ENCODE peak calls at places on chromosomes 5 and 9, in ten cellular contexts. G, B, J, Y, L, C, V, A, N and P are unnamed samples.

GRCh38 chr5:36570268-36570667 is 36.1 kb upstream of the SLC1A3 start:
- DNase-seq in G (no peak), B (no peak), J (no peak), Y (no peak), L (no peak), C (no peak), V (no peak), A (no peak), N (peak; percentile 80), P (no peak)

GRCh38 chr5:81751836-81752643 is 1.1 kb upstream of the SSBP2 start:
- DNase-seq in G (no peak), B (no peak), J (peak; percentile 19), Y (no peak), L (no peak), C (no peak), V (peak; percentile 34), A (no peak), N (peak; percentile 21), P (no peak)

GRCh38 chr5:95669540-95669939 is 13.3 kb downstream of the SPATA9 start:
- DNase-seq in G (no peak), B (peak; percentile 87), J (no peak), Y (peak; percentile 57), L (no peak), C (no peak), V (peak; percentile 7), A (no peak), N (peak; percentile 95), P (no peak)

GRCh38 chr9:120654278-120654677 is 60.0 kb downstream of the MEGF9 start:
- DNase-seq in G (no peak), B (no peak), J (no peak), Y (no peak), L (no peak), C (no peak), V (no peak), A (no peak), N (no peak), P (no peak)

GRCh38 chr5:177303925-177304391 is 359 bp downstream of the PRELID1 start:
- DNase-seq in G (no peak), B (no peak), J (no peak), Y (no peak), L (no peak), C (no peak), V (no peak), A (no peak), N (peak; percentile 9), P (no peak)

GRCh38 chr5:1125030-1125357 is 13.1 kb upstream of the SLC12A7 start:
- DNase-seq in G (no peak), B (peak; percentile 81), J (peak; percentile 64), Y (peak; percentile 78), L (no peak), C (no peak), V (no peak), A (no peak), N (peak; percentile 71), P (no peak)

GRCh38 chr5:166750376-166750775 is 1541.1 kb upstream of the WWC1 start:
- DNase-seq in G (no peak), B (no peak), J (no peak), Y (no peak), L (no peak), C (no peak), V (no peak), A (no peak), N (no peak), P (no peak)

GRCh38 chr9:2808105-2808504 is 35.8 kb downstream of the PUM3 start:
- DNase-seq in G (no peak), B (no peak), J (no peak), Y (no peak), L (no peak), C (no peak), V (no peak), A (no peak), N (no peak), P (no peak)

GRCh38 chr9:92722386-92723298 is 42.0 kb downstream of the BICD2 start:
- DNase-seq in G (peak; percentile 14), B (peak; percentile 53), J (no peak), Y (no peak), L (no peak), C (no peak), V (no peak), A (no peak), N (no peak), P (no peak)

GRCh38 chr5:83925952-83926351 is 205.3 kb upstream of the HAPLN1 start:
- DNase-seq in G (no peak), B (no peak), J (peak; percentile 51), Y (no peak), L (no peak), C (no peak), V (no peak), A (no peak), N (peak; percentile 30), P (no peak)

GRCh38 chr9:92947268-92948031 is at the start of gene FGD3:
- DNase-seq in G (no peak), B (no peak), J (peak; percentile 52), Y (peak; percentile 44), L (peak; percentile 53), C (no peak), V (no peak), A (no peak), N (no peak), P (peak; percentile 72)

GRCh38 chr9:90774682-90775081 is 26.9 kb upstream of the SYK start:
- DNase-seq in G (peak; percentile 77), B (no peak), J (no peak), Y (no peak), L (no peak), C (no peak), V (no peak), A (peak; percentile 62), N (no peak), P (no peak)

GRCh38 chr5:95848701-95849100 is 26.2 kb upstream of the GLRX start:
- DNase-seq in G (no peak), B (peak; percentile 21), J (no peak), Y (no peak), L (no peak), C (no peak), V (no peak), A (no peak), N (no peak), P (no peak)

GRCh38 chr5:173640166-173640804 is 23.8 kb upstream of the BOD1 start:
- DNase-seq in G (no peak), B (no peak), J (no peak), Y (no peak), L (no peak), C (no peak), V (no peak), A (no peak), N (no peak), P (no peak)

GRCh38 chr9:128203842-128204551 is 818 bp downstream of the DNM1 start:
- DNase-seq in G (no peak), B (peak; percentile 68), J (peak; percentile 51), Y (peak; percentile 39), L (no peak), C (no peak), V (no peak), A (no peak), N (peak; percentile 26), P (peak; percentile 53)

GRCh38 chr5:152349683-152350526 is 55.2 kb downstream of the NMUR2 start:
- DNase-seq in G (no peak), B (no peak), J (peak; percentile 67), Y (peak; percentile 53), L (peak; percentile 34), C (no peak), V (no peak), A (no peak), N (peak; percentile 24), P (peak; percentile 51)

GRCh38 chr9:98702835-98703385 is 5.8 kb downstream of the GABBR2 start:
- DNase-seq in G (no peak), B (no peak), J (no peak), Y (no peak), L (no peak), C (no peak), V (no peak), A (no peak), N (no peak), P (no peak)
- TF ChIP-seq CTCF in G (no peak), B (no peak), J (no peak), Y (no peak), L (no peak), C (no peak), V (no peak), A (no peak), N (no peak), P (no peak)

DNA sequence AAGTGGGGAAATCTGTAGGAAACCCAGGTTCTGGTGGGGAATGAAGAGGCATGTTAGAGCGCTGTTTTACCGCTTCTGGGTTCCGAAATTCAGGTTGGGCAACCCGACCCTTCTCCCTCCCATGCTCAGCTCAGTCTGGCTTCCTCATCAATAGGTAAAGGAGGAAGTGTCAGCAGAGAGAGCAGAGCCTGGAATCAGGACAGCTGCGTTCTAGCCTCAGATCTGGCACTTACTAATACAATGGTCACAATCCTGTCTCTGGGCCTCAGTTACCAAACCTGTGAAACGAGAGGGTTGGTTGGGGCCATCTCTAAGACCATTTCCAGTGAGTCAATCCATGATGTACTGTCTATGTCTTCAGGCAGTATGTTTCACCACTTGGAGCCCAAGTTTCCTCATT is 16.2 kb upstream of the TNIP1 start:
- DNase-seq in G (no peak), B (no peak), J (no peak), Y (no peak), L (no peak), C (no peak), V (no peak), A (no peak), N (no peak), P (no peak)
- TF ChIP-seq CTCF in G (no peak), B (no peak), J (no peak), Y (no peak), L (no peak), C (no peak), V (no peak), A (no peak), N (no peak), P (no peak)

GRCh38 chr9:76403352-76403751 is 9.1 kb upstream of the RFK start:
- DNase-seq in G (no peak), B (no peak), J (no peak), Y (no peak), L (no peak), C (no peak), V (no peak), A (peak; percentile 72), N (peak; percentile 89), P (no peak)
- TF ChIP-seq CTCF in G (peak; percentile 77), B (peak; percentile 42), J (peak; percentile 59), Y (peak; percentile 73), L (peak; percentile 44), C (peak; percentile 86), V (peak; percentile 51), A (peak; percentile 47), N (peak; percentile 62), P (peak; percentile 11)

DNA sequence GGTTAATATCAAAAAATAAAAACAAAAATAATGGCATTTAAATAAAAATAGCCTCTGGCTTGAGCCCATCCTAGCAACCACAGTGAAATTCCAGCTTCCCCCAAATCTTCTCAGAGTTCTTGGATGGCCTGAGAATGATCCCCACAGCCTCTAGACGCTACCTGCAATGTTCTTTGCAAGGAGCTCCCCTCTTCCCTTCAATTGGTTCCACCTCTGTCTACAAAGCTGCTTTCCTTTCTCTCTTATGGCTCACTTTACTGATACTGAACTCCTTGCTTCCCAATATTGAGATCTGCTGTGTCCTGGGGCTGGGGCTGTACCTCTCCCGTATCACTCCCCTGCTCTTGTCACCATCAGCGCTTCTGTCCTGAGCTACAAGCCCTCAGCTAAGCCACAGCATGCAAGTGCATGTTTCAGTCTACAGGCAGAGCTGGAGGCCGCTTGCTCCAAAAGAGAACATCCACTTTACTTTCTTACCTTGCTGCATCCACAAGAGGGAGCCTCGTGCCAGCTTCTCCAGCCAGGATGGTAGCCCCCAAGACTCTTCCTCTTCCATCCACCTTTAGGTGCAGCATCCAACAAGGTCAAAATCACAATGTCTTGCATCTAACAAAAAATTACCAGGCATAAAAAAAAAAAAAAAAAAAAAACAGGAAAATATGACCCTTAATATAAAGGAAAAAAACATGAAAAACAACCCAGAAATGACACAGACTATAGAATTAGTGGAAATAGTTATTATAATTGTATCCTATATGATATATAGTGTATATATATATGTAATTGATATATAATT is 57.4 kb upstream of the PRSS3 start:
- DNase-seq in G (no peak), B (no peak), J (peak; percentile 78), Y (peak; percentile 57), L (no peak), C (no peak), V (peak; percentile 17), A (no peak), N (peak; percentile 65), P (peak; percentile 45)
- TF ChIP-seq CTCF in G (peak; percentile 75), B (no peak), J (peak; percentile 76), Y (peak; percentile 53), L (peak; percentile 75), C (peak; percentile 91), V (no peak), A (peak; percentile 77), N (peak; percentile 81), P (peak; percentile 55)